ENCODE peak calls at places on chromosomes 3 and 15, in eight cellular contexts. X is IMR-90, V is GM23248, E is astrocyte, N is hepatocyte, S is fibroblast of lung, J is PC-3, O is neural progenitor cell. L is an unnamed sample.

GRCh38 chr3:42804831-42805821 is 836 bp upstream of the HIGD1A start:
- DNase-seq in V (peak; percentile 43), N (peak; percentile 62), X (no peak), E (no peak), J (no peak), O (peak; percentile 70), S (peak; percentile 28), L (no peak)

GRCh38 chr3:174270841-174271240 is 588.3 kb upstream of the NAALADL2 start:
- DNase-seq in S (peak; percentile 81), N (peak; percentile 6), O (no peak), E (peak; percentile 73), X (peak; percentile 87), V (peak; percentile 88), J (peak; percentile 24), L (peak; percentile 6)

GRCh38 chr3:187165144-187165543 is 25.8 kb upstream of the RPL39L start:
- DNase-seq in S (peak; percentile 66), X (peak; percentile 55), E (peak; percentile 37), V (peak; percentile 67), O (peak; percentile 79), J (peak; percentile 82), N (peak; percentile 81), L (peak; percentile 55)

GRCh38 chr3:52232279-52233107 is 6.5 kb downstream of the TWF2 start:
- DNase-seq in X (no peak), J (no peak), V (no peak), N (no peak), O (peak; percentile 38), S (no peak), E (no peak), L (no peak)

GRCh38 chr3:9498781-9499180 is 54.8 kb downstream of the LHFPL4 start:
- DNase-seq in J (no peak), S (no peak), V (no peak), E (no peak), X (no peak), N (no peak), O (no peak), L (no peak)

GRCh38 chr3:48428863-48429415 is 947 bp downstream of the PLXNB1 start:
- DNase-seq in X (peak; percentile 18), N (peak; percentile 73), S (peak; percentile 31), J (peak; percentile 29), V (peak; percentile 64), O (peak; percentile 71), E (no peak), L (no peak)

GRCh38 chr15:33022629-33023028 is 171.9 kb downstream of the FMN1 start:
- DNase-seq in J (peak; percentile 81), E (peak; percentile 54), X (peak; percentile 70), N (no peak), S (peak; percentile 78), V (peak; percentile 63), O (peak; percentile 33), L (peak; percentile 77)

GRCh38 chr3:69922521-69923000 is 77.0 kb upstream of the SAMMSON start:
- DNase-seq in O (no peak), E (no peak), X (no peak), N (no peak), S (no peak), V (no peak), J (no peak), L (no peak)

GRCh38 chr3:181173227-181173626 is 183.7 kb upstream of the DNAJC19 start:
- DNase-seq in O (no peak), X (no peak), S (no peak), N (no peak), E (no peak), V (no peak), J (no peak), L (no peak)

GRCh38 chr15:69144530-69144929 is 15.9 kb upstream of the GLCE start:
- DNase-seq in X (no peak), E (no peak), S (no peak), O (no peak), N (no peak), J (no peak), V (no peak), L (no peak)

GRCh38 chr3:135516143-135516542 is 449.4 kb upstream of the PPP2R3A start:
- DNase-seq in N (no peak), E (peak; percentile 57), O (peak; percentile 49), J (peak; percentile 19), V (peak; percentile 31), X (peak; percentile 41), S (no peak), L (no peak)
- H3K27ac ChIP-seq in N (no peak overlapping the region), E (no peak overlapping the region), O (no peak overlapping the region), J (no peak overlapping the region), V (no peak overlapping the region), X (no peak overlapping the region), S (no peak overlapping the region), L (no peak overlapping the region)

DNA sequence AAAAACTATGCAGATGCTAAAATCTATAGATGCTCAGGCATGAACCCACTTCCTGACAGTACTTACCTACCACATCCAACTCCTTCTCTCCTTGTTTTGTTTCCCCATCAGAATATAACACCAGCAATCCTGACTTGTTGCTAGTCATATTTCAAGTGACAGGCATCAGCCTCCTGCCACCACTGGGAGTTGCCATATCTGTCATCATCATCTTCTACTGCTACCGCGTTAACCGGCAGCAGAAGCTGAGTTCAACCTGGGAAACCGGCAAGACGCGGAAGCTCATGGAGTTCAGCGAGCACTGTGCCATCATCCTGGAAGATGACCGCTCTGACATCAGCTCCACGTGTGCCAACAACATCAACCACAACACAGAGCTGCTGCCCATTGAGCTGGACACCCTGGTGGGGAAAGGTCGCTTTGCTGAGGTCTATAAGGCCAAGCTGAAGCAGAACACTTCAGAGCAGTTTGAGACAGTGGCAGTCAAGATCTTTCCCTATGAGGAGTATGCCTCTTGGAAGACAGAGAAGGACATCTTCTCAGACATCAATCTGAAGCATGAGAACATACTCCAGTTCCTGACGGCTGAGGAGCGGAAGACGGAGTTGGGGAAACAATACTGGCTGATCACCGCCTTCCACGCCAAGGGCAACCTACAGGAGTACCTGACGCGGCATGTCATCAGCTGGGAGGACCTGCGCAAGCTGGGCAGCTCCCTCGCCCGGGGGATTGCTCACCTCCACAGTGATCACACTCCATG is 65.3 kb downstream of the TGFBR2 start:
- DNase-seq in S (no peak), N (no peak), X (no peak), O (no peak), V (no peak), E (no peak), J (no peak), L (no peak)
- H3K4me1 ChIP-seq in S (no peaks in the 10 kb centered on the region), N (no peaks in the 10 kb centered on the region), X (peaks cover 5% of the 10 kb centered on the region), O (peaks cover 17% of the 10 kb centered on the region), V (peaks cover 7% of the 10 kb centered on the region), E (peaks cover 6% of the 10 kb centered on the region), J (peaks cover 14% of the 10 kb centered on the region), L (peaks cover 3% of the 10 kb centered on the region)

DNA sequence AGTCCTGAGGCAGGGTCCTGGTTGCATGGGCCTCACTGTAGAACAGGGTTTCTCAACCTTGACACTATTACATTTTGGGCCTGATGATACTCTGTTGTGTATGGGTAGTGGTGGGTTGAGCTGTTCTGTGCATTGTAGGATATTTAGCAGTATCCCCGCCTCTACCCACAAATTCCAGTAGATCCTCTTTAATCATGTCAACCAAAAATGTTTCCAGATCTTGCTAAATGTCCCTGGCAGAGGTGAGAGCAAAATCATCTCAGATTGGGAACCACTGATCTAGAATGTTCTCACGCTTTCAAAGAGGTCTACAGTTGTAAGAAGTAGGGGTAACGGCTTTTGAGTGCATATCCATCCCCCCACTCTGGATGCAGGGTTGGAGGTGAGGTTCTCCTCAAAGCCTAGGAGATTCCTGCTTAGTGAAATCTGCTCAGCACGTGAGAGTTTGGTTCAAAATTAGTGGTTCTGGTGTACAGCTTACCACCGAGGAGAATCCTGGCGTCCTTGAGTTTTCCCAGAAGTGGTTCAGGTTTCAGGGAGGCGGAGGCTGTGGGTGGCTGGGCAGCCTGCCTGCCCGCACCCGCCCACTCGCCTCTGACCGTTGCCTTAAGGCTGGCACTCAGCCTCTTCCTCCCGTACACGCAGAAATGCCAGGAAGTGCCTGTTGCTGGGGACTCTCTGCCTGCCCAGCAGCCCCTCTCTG is 5.3 kb downstream of the ACVR2B start:
- DNase-seq in V (no peak), X (peak; percentile 22), S (peak; percentile 40), N (no peak), E (peak; percentile 54), J (peak; percentile 66), O (no peak), L (peak; percentile 67)
- H4K20me1 ChIP-seq in V (no peaks in the 10 kb centered on the region), X (peaks cover 18% of the 10 kb centered on the region), S (no peaks in the 10 kb centered on the region), N (peaks cover 54% of the 10 kb centered on the region), E (peaks cover 54% of the 10 kb centered on the region), J (no peaks in the 10 kb centered on the region), O (peaks cover 82% of the 10 kb centered on the region), L (no peaks in the 10 kb centered on the region)

GRCh38 chr3:126464997-126465396 is 10.7 kb downstream of the ZXDC start:
- DNase-seq in N (no peak), E (no peak), O (no peak), S (no peak), X (no peak), V (no peak), J (no peak), L (no peak)

GRCh38 chr3:126464494-126464893 is 11.2 kb downstream of the ZXDC start:
- DNase-seq in O (no peak), J (no peak), V (no peak), E (no peak), S (no peak), X (no peak), N (no peak), L (no peak)

GRCh38 chr3:126463521-126463920 is 12.2 kb downstream of the ZXDC start:
- DNase-seq in O (no peak), N (no peak), V (no peak), J (no peak), E (no peak), S (no peak), X (no peak), L (no peak)

GRCh38 chr3:126465928-126466564 is 9.6 kb downstream of the ZXDC start:
- DNase-seq in V (no peak), E (no peak), S (no peak), J (no peak), X (no peak), O (no peak), N (no peak), L (no peak)

GRCh38 chr3:126464093-126464492 is 11.6 kb downstream of the ZXDC start:
- DNase-seq in E (no peak), V (no peak), O (no peak), J (no peak), X (no peak), S (no peak), N (no peak), L (no peak)
- H3K27ac ChIP-seq in E (no peak overlapping the region), V (no peak overlapping the region), O (no peak overlapping the region), J (no peak overlapping the region), X (no peak overlapping the region), S (no peak overlapping the region), N (peak overlapping the region; percentile 12), L (no peak overlapping the region)

DNA sequence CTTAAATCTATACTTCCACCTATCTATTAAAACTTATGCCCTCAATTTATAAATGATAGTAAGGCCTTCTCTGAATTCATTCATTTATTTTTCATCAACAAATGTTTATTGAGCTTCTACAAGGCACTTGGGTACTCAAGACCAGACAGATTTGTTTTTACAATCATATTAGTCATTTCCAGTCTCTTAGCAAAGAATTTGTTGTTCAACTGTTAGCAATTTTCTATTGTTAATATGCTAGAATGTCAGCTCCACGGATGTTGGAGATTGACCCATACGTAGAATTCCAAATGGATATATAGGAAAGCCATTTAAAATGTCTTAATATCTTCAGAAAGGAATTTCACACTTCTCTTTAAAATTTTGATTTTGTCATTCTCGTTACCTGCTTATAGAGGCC is 36.7 kb downstream of the ZBTB38 start:
- DNase-seq in N (no peak), O (no peak), J (peak; percentile 45), S (peak; percentile 48), E (peak; percentile 69), V (peak; percentile 82), X (peak; percentile 82), L (no peak)
- H3K4me1 ChIP-seq in N (peaks cover 37% of the 10 kb centered on the region), O (peaks cover 19% of the 10 kb centered on the region), J (peaks cover 43% of the 10 kb centered on the region), S (peaks cover 52% of the 10 kb centered on the region), E (peaks cover 58% of the 10 kb centered on the region), V (peaks cover 84% of the 10 kb centered on the region), X (peaks cover 47% of the 10 kb centered on the region), L (peaks cover 61% of the 10 kb centered on the region)